ENCODE peak calls at places on chromosomes 6 and 20, in five cellular contexts. D, I, R, T and Q are unnamed samples.

GRCh38 chr6:156589281-156589680 is 187.9 kb upstream of the ARID1B start:
- DNase-seq in R (peak; percentile 18), D (no peak), I (no peak), T (no peak), Q (no peak)

GRCh38 chr20:45863543-45864470 is 6.4 kb downstream of the ZSWIM3 start:
- DNase-seq in I (no peak), R (no peak), D (no peak), T (no peak), Q (no peak)

GRCh38 chr20:13221673-13222318 is 722 bp downstream of the ISM1 start:
- DNase-seq in T (peak; percentile 72), I (peak; percentile 86), R (peak; percentile 88), D (no peak), Q (peak; percentile 73)

GRCh38 chr6:25697537-25698340 is 45.7 kb downstream of the SCGN start:
- DNase-seq in R (no peak), I (no peak), D (no peak), T (no peak), Q (no peak)

GRCh38 chr20:58976095-58976730 is 4.8 kb upstream of the NELFCD start:
- DNase-seq in I (no peak), T (no peak), D (peak; percentile 25), R (no peak), Q (no peak)

GRCh38 chr20:33415948-33416347 is 14.6 kb upstream of the CDK5RAP1 start:
- DNase-seq in R (peak; percentile 68), I (peak; percentile 82), D (no peak), T (peak; percentile 45), Q (no peak)

GRCh38 chr6:142913511-142914047 is 31.4 kb downstream of the HIVEP2 start:
- DNase-seq in D (no peak), I (no peak), T (no peak), R (no peak), Q (no peak)

GRCh38 chr6:8990075-8990474 is 554.7 kb upstream of the SLC35B3 start:
- DNase-seq in I (no peak), T (no peak), D (no peak), R (no peak), Q (no peak)

GRCh38 chr20:57831992-57832585 is 122.3 kb upstream of the PMEPA1 start:
- DNase-seq in I (no peak), D (no peak), R (no peak), T (no peak), Q (no peak)

GRCh38 chr20:51428451-51429143 is 113.9 kb downstream of the NFATC2 start:
- DNase-seq in R (peak; percentile 77), D (no peak), T (no peak), I (peak; percentile 70), Q (no peak)

GRCh38 chr6:155418017-155418749 is 37.5 kb downstream of the NOX3 start:
- DNase-seq in I (peak; percentile 48), R (peak; percentile 13), T (peak; percentile 69), D (no peak), Q (peak; percentile 31)

GRCh38 chr6:169110934-169111602 is 142.6 kb downstream of the THBS2 start:
- DNase-seq in I (no peak), T (no peak), R (no peak), D (no peak), Q (no peak)

GRCh38 chr6:56798163-56798562 is 155.5 kb upstream of the DST start:
- DNase-seq in R (peak; percentile 18), D (no peak), T (no peak), I (no peak), Q (no peak)

GRCh38 chr6:219641-220198 is 72.6 kb upstream of the DUSP22 start:
- DNase-seq in D (no peak), I (peak; percentile 83), T (no peak), R (peak; percentile 79), Q (peak; percentile 67)

GRCh38 chr6:39330476-39330875 is 8.0 kb upstream of the KCNK16 start:
- DNase-seq in R (no peak), T (peak; percentile 69), D (no peak), I (no peak), Q (no peak)

GRCh38 chr20:433300-433975 is 25.3 kb downstream of the RBCK1 start:
- DNase-seq in I (no peak), R (no peak), T (no peak), D (no peak), Q (no peak)

GRCh38 chr20:47748069-47748468 is 37.2 kb downstream of the SULF2 start:
- DNase-seq in D (no peak), R (no peak), I (no peak), T (no peak), Q (no peak)

GRCh38 chr6:27863962-27864905 is 48.0 kb downstream of the OR2B2 start:
- DNase-seq in D (no peak), I (no peak), R (peak; percentile 7), T (no peak), Q (no peak)

GRCh38 chr6:121413831-121414368 is 21.5 kb upstream of the GJA1 start:
- DNase-seq in T (no peak), D (no peak), R (no peak), I (no peak), Q (no peak)

GRCh38 chr6:121835662-121836061 is 400.2 kb downstream of the GJA1 start:
- DNase-seq in T (no peak), R (no peak), D (no peak), I (no peak), Q (no peak)

GRCh38 chr20:51560042-51560441 is 17.5 kb upstream of the NFATC2 start:
- DNase-seq in D (no peak), I (no peak), R (no peak), T (no peak), Q (no peak)

GRCh38 chr6:82959385-82959941 is 106.2 kb downstream of the UBE3D start:
- DNase-seq in R (peak; percentile 17), T (no peak), D (no peak), I (peak; percentile 15), Q (peak; percentile 66)

GRCh38 chr20:8940311-8940710 is 128.6 kb upstream of the PLCB4 start:
- DNase-seq in R (peak; percentile 45), T (no peak), D (no peak), I (no peak), Q (peak; percentile 73)

GRCh38 chr6:37713529-37714119 is 15.9 kb upstream of the MDGA1 start:
- DNase-seq in R (no peak), D (no peak), I (no peak), T (no peak), Q (peak; percentile 87)